ENCODE peak calls at places on chromosomes 11 and 22, in eight cellular contexts. I, Y, H, N, F, J, Q and M are unnamed samples.

GRCh38 chr11:87180743-87181142 is 143.0 kb downstream of the TMEM135 start:
- DNase-seq in I (no peak), Y (no peak), H (peak; percentile 30), N (no peak), F (no peak), J (no peak), Q (no peak), M (no peak)

GRCh38 chr11:117814766-117815261 is 9.7 kb downstream of the FXYD2 start:
- DNase-seq in I (peak; percentile 69), Y (no peak), H (no peak), N (peak; percentile 50), F (peak; percentile 94), J (peak; percentile 96), Q (peak; percentile 65), M (peak; percentile 89)

GRCh38 chr22:33083212-33083611 is 25.0 kb upstream of the SYN3 start:
- DNase-seq in I (no peak), Y (no peak), H (no peak), N (no peak), F (no peak), J (no peak), Q (no peak), M (no peak)

GRCh38 chr11:116062526-116063171 is 558.4 kb upstream of the CADM1 start:
- DNase-seq in I (no peak), Y (no peak), H (no peak), N (no peak), F (no peak), J (no peak), Q (no peak), M (no peak)

GRCh38 chr22:20953342-20953608 is 13.8 kb upstream of the AIFM3 start:
- DNase-seq in I (no peak), Y (no peak), H (no peak), N (no peak), F (no peak), J (no peak), Q (no peak), M (no peak)

GRCh38 chr11:62245271-62245753 is 3.3 kb downstream of the SCGB1D2 start:
- DNase-seq in I (peak; percentile 29), Y (no peak), H (peak; percentile 51), N (no peak), F (no peak), J (no peak), Q (no peak), M (no peak)

GRCh38 chr11:13338437-13339069 is 61.0 kb downstream of the BMAL1 start:
- DNase-seq in I (peak; percentile 89), Y (no peak), H (no peak), N (no peak), F (no peak), J (no peak), Q (no peak), M (no peak)

GRCh38 chr11:22343411-22344032 is 5.3 kb downstream of the SLC17A6 start:
- DNase-seq in I (no peak), Y (no peak), H (no peak), N (no peak), F (no peak), J (no peak), Q (no peak), M (no peak)

GRCh38 chr22:45876136-45877035 is 100.6 kb downstream of the WNT7B start:
- DNase-seq in I (no peak), Y (no peak), H (no peak), N (peak; percentile 17), F (peak; percentile 4), J (no peak), Q (no peak), M (peak; percentile 56)

GRCh38 chr11:94876645-94877445 is 96.5 kb downstream of the CWC15 start:
- DNase-seq in I (peak; percentile 72), Y (peak; percentile 72), H (peak; percentile 94), N (peak; percentile 86), F (peak; percentile 60), J (peak; percentile 31), Q (peak; percentile 90), M (peak; percentile 95)

GRCh38 chr11:27008811-27009535 is 15.1 kb downstream of the FIBIN start:
- DNase-seq in I (no peak), Y (no peak), H (no peak), N (no peak), F (no peak), J (no peak), Q (no peak), M (no peak)
- H3K27ac ChIP-seq in I (no peak overlapping the region), Y (no peak overlapping the region), H (no peak overlapping the region), N (no peak overlapping the region), F (no peak overlapping the region), J (no peak overlapping the region), Q (no peak overlapping the region), M (no peak overlapping the region)

GRCh38 chr11:58957922-58958321 is 18.6 kb downstream of the GLYATL1 start:
- DNase-seq in I (no peak), Y (no peak), H (no peak), N (no peak), F (no peak), J (no peak), Q (no peak), M (no peak)

GRCh38 chr11:58963551-58964075 is 24.3 kb downstream of the GLYATL1 start:
- DNase-seq in I (peak; percentile 53), Y (no peak), H (no peak), N (no peak), F (no peak), J (no peak), Q (no peak), M (no peak)

DNA sequence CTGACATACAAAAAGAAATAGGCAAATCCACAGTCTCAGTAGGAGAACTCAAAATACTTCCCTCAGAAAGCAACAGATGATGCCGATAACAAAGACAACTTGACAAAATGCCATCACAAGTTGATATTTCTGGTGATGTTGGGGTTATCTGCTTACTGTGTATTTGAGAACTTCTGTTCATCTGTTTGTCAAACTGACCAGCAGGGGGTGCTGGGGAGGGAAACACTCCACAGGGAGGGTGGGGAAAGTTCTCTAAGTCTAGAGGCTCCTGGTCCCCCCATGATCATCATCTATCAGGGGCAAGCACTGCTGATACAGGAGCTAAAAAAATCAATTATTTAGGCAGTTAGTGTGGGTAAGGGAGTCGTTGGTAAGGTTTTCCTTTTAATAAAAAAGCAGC is 19.2 kb downstream of the GLYATL1 start:
- DNase-seq in I (peak; percentile 19), Y (peak; percentile 12), H (peak; percentile 9), N (no peak), F (peak; percentile 67), J (peak; percentile 72), Q (no peak), M (no peak)
- TF ChIP-seq CTCF in I (no peak), Y (peak; percentile 57), H (no peak), N (no peak), F (peak; percentile 47), J (peak; percentile 13), Q (no peak), M (no peak)

DNA sequence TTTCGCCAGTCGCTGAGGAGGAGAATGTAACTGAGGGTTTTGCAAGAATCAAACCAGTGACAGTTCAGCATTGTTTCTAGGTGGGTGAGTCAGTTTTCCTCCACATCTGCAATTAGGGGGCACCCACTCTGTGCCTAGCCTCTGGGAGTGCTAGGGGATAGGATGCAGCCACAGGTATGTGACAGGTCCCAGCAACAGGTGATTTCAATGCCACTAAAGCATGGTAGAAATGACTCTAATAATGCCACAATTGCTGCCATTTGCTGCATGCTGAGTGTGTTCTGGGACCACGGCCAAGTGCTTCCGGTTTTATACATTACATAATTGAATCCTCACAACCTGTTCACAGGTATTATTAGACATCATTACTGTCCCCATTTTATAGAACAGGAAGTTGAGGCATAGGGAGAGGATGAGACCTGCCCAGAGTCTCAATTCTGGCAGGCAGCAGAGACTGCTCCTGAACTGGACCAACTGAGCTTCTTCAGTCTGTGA is 556 bp downstream of the CRYBB2 start:
- DNase-seq in I (no peak), Y (no peak), H (no peak), N (no peak), F (no peak), J (no peak), Q (no peak), M (no peak)
- TF ChIP-seq POLR2A in I (no peak), Y (no peak), H (no peak), N (no peak), F (no peak), J (no peak), Q (no peak), M (no peak)

GRCh38 chr11:113114452-113115027 is 153.3 kb downstream of the NCAM1 start:
- DNase-seq in I (peak; percentile 33), Y (no peak), H (no peak), N (peak; percentile 64), F (peak; percentile 27), J (no peak), Q (peak; percentile 60), M (peak; percentile 71)

GRCh38 chr11:113113801-113114451 is 152.7 kb downstream of the NCAM1 start:
- DNase-seq in I (no peak), Y (no peak), H (no peak), N (peak; percentile 39), F (no peak), J (no peak), Q (no peak), M (no peak)

GRCh38 chr11:113118104-113118503 is 156.9 kb downstream of the NCAM1 start:
- DNase-seq in I (no peak), Y (no peak), H (no peak), N (no peak), F (no peak), J (no peak), Q (no peak), M (no peak)

GRCh38 chr11:113121746-113122145 is 160.5 kb downstream of the NCAM1 start:
- DNase-seq in I (no peak), Y (no peak), H (no peak), N (no peak), F (no peak), J (no peak), Q (no peak), M (no peak)

GRCh38 chr11:113119074-113119473 is 157.9 kb downstream of the NCAM1 start:
- DNase-seq in I (no peak), Y (no peak), H (no peak), N (no peak), F (no peak), J (no peak), Q (no peak), M (no peak)
- H3K27ac ChIP-seq in I (no peak overlapping the region), Y (no peak overlapping the region), H (no peak overlapping the region), N (peak overlapping the region; percentile 46), F (no peak overlapping the region), J (no peak overlapping the region), Q (no peak overlapping the region), M (peak overlapping the region; percentile 2)

GRCh38 chr22:39306456-39307361 is 12.7 kb downstream of the RPL3 start:
- DNase-seq in I (peak; percentile 54), Y (no peak), H (peak; percentile 71), N (no peak), F (peak; percentile 45), J (peak; percentile 56), Q (no peak), M (no peak)
- TF ChIP-seq CTCF in I (peak; percentile 33), Y (peak; percentile 53), H (peak; percentile 46), N (peak; percentile 21), F (peak; percentile 13), J (no peak), Q (no peak), M (no peak)

GRCh38 chr22:36465232-36466021 is 16.0 kb downstream of the TXN2 start:
- DNase-seq in I (peak; percentile 87), Y (peak; percentile 86), H (peak; percentile 91), N (peak; percentile 93), F (peak; percentile 80), J (no peak), Q (peak; percentile 92), M (peak; percentile 92)
- TF ChIP-seq POLR2A in I (no peak), Y (no peak), H (no peak), N (peak; percentile 8), F (peak; percentile 27), J (no peak), Q (peak; percentile 22), M (no peak)

GRCh38 chr11:112051768-112052167 is 22.0 kb downstream of the PIH1D2 start:
- DNase-seq in I (no peak), Y (no peak), H (no peak), N (no peak), F (no peak), J (no peak), Q (no peak), M (no peak)
- H3K27ac ChIP-seq in I (no peak overlapping the region), Y (no peak overlapping the region), H (no peak overlapping the region), N (no peak overlapping the region), F (no peak overlapping the region), J (no peak overlapping the region), Q (no peak overlapping the region), M (no peak overlapping the region)